ENCODE peak calls at places on chromosomes 12 and 14, in seven cellular contexts. L is MCF 10A, S is AG09309, K is fibroblast of pulmonary artery, J is AG04449, Z is esophagus muscularis mucosa, O is GM20000. Q is an unnamed sample.

GRCh38 chr12:108724054-108724889 is 7.0 kb downstream of the CORO1C start:
- DNase-seq in L (peak), S (no peak), K (peak), J (no peak), Z (no peak), O (no peak), Q (no peak)

GRCh38 chr12:49344486-49345047 is 2.1 kb upstream of the DNAJC22 start:
- DNase-seq in L (no peak), S (no peak), K (no peak), J (no peak), Z (no peak), O (peak), Q (no peak)

GRCh38 chr12:31813305-31813704 is 84.5 kb upstream of the AMN1 start:
- DNase-seq in L (peak), S (no peak), K (peak), J (no peak), Z (no peak), O (no peak), Q (no peak)

GRCh38 chr14:61277232-61277631 is 3.9 kb downstream of the TMEM30B start:
- DNase-seq in L (no peak), S (no peak), K (no peak), J (no peak), Z (no peak), O (no peak), Q (no peak)

GRCh38 chr14:45238988-45239387 is 14.0 kb downstream of the MIS18BP1 start:
- DNase-seq in L (no peak), S (no peak), K (no peak), J (no peak), Z (no peak), O (no peak), Q (no peak)

GRCh38 chr12:112418596-112419268 is at the start of gene PTPN11:
- DNase-seq in L (peak), S (no peak), K (peak), J (no peak), Z (peak), O (peak), Q (no peak)

GRCh38 chr14:103890052-103890371 is 38.2 kb upstream of the TDRD9 start:
- DNase-seq in L (no peak), S (no peak), K (no peak), J (no peak), Z (no peak), O (no peak), Q (no peak)

GRCh38 chr12:3684449-3685051 is 68.4 kb downstream of the CRACR2A start:
- DNase-seq in L (no peak), S (no peak), K (peak), J (no peak), Z (peak), O (no peak), Q (no peak)

GRCh38 chr12:78473561-78473960 is 391.0 kb upstream of the SYT1 start:
- DNase-seq in L (no peak), S (no peak), K (no peak), J (no peak), Z (no peak), O (no peak), Q (no peak)

GRCh38 chr12:12784911-12785814 is at the start of gene APOLD1:
- DNase-seq in L (no peak), S (no peak), K (peak), J (no peak), Z (no peak), O (no peak), Q (no peak)

GRCh38 chr12:26524862-26525465 is 308.0 kb downstream of the ITPR2 start:
- DNase-seq in L (peak), S (no peak), K (peak), J (no peak), Z (no peak), O (no peak), Q (no peak)

GRCh38 chr12:288687-289086 is 26.1 kb upstream of the SLC6A13 start:
- DNase-seq in L (peak), S (peak), K (peak), J (peak), Z (no peak), O (no peak), Q (no peak)

GRCh38 chr12:117686911-117687377 is 281.8 kb downstream of the KSR2 start:
- DNase-seq in L (peak), S (peak), K (no peak), J (peak), Z (no peak), O (no peak), Q (peak)

GRCh38 chr12:53300187-53300586 is 692 bp downstream of the MYG1 start:
- DNase-seq in L (no peak), S (no peak), K (peak), J (no peak), Z (no peak), O (no peak), Q (no peak)

GRCh38 chr14:87805315-87805723 is 187.7 kb downstream of the GALC start:
- DNase-seq in L (peak), S (peak), K (peak), J (no peak), Z (no peak), O (peak), Q (no peak)

GRCh38 chr12:107330901-107331431 is 237.6 kb upstream of the CRY1 start:
- DNase-seq in L (no peak), S (no peak), K (no peak), J (no peak), Z (no peak), O (no peak), Q (no peak)

GRCh38 chr12:10982244-10982643 is 4.5 kb downstream of the TAS2R50 start:
- DNase-seq in L (no peak), S (no peak), K (no peak), J (no peak), Z (no peak), O (peak), Q (no peak)

GRCh38 chr12:6688543-6688999 is 604 bp downstream of the ZNF384 start:
- DNase-seq in L (peak), S (no peak), K (no peak), J (no peak), Z (no peak), O (no peak), Q (no peak)

GRCh38 chr12:79294590-79294989 is 396.2 kb downstream of the PAWR start:
- DNase-seq in L (no peak), S (no peak), K (no peak), J (no peak), Z (no peak), O (no peak), Q (no peak)

GRCh38 chr12:85138833-85139232 is 102.7 kb downstream of the LRRIQ1 start:
- DNase-seq in L (peak), S (no peak), K (peak), J (no peak), Z (no peak), O (no peak), Q (no peak)

GRCh38 chr14:69287096-69287991 is 27.4 kb downstream of the GALNT16 start:
- DNase-seq in L (no peak), S (no peak), K (no peak), J (no peak), Z (no peak), O (no peak), Q (no peak)

GRCh38 chr12:7929069-7929792 is 6.8 kb downstream of the SLC2A3 start:
- DNase-seq in L (no peak), S (no peak), K (no peak), J (no peak), Z (no peak), O (no peak), Q (no peak)

GRCh38 chr12:98422809-98423208 is 92.6 kb upstream of the TMPO start:
- DNase-seq in L (peak), S (no peak), K (peak), J (no peak), Z (peak), O (no peak), Q (no peak)

GRCh38 chr14:92258934-92259333 is 64.0 kb upstream of the SLC24A4 start:
- DNase-seq in L (no peak), S (no peak), K (no peak), J (no peak), Z (no peak), O (peak), Q (no peak)

GRCh38 chr14:46063872-46064271 is 587.7 kb downstream of the RPL10L start:
- DNase-seq in L (no peak), S (no peak), K (no peak), J (no peak), Z (no peak), O (no peak), Q (no peak)

GRCh38 chr12:89524201-89525001 is at the start of gene GALNT4:
- DNase-seq in L (peak), S (peak), K (peak), J (peak), Z (peak), O (peak), Q (peak)

GRCh38 chr12:89528434-89528833 is 2.6 kb upstream of the POC1B start:
- DNase-seq in L (no peak), S (no peak), K (no peak), J (no peak), Z (no peak), O (no peak), Q (no peak)

GRCh38 chr12:89525824-89526770 is at the start of gene POC1B:
- DNase-seq in L (peak), S (no peak), K (peak), J (no peak), Z (peak), O (peak), Q (peak)

GRCh38 chr12:89521348-89522238 is 3.0 kb downstream of the GALNT4 start:
- DNase-seq in L (no peak), S (no peak), K (peak), J (no peak), Z (no peak), O (no peak), Q (no peak)

GRCh38 chr12:89525002-89525823 is 617 bp upstream of the GALNT4 start:
- DNase-seq in L (peak), S (no peak), K (peak), J (no peak), Z (no peak), O (peak), Q (no peak)
- TF ChIP-seq CTCF in L (peak), S (no peak), K (no peak), J (no peak), Z (peak), O (no peak), Q (no peak)

GRCh38 chr14:94707494-94707893 is 62.4 kb downstream of the GSC start:
- DNase-seq in L (no peak), S (no peak), K (no peak), J (no peak), Z (no peak), O (no peak), Q (no peak)
- TF ChIP-seq CTCF in L (no peak), S (no peak), K (no peak), J (no peak), Z (no peak), O (no peak), Q (no peak)

GRCh38 chr12:25194722-25195055 is 271 bp downstream of the DNAI7 start:
- DNase-seq in L (no peak), S (no peak), K (no peak), J (no peak), Z (no peak), O (no peak), Q (no peak)

GRCh38 chr12:25200703-25201102 is 5.7 kb downstream of the ETFRF1 start:
- DNase-seq in L (no peak), S (no peak), K (peak), J (peak), Z (no peak), O (no peak), Q (no peak)

GRCh38 chr12:25194211-25194610 is 749 bp downstream of the DNAI7 start:
- DNase-seq in L (no peak), S (no peak), K (no peak), J (no peak), Z (no peak), O (no peak), Q (no peak)

GRCh38 chr12:25197608-25198007 is 2.6 kb downstream of the ETFRF1 start:
- DNase-seq in L (no peak), S (no peak), K (no peak), J (no peak), Z (no peak), O (no peak), Q (no peak)

GRCh38 chr12:25195056-25195971 is at the start of the genes DNAI7 and ETFRF1:
- DNase-seq in L (peak), S (peak), K (peak), J (peak), Z (peak), O (peak), Q (peak)
- TF ChIP-seq CTCF in L (no peak), S (no peak), K (no peak), J (no peak), Z (no peak), O (no peak), Q (no peak)

GRCh38 chr14:60274448-60274847 is 25.4 kb downstream of the PPM1A start:
- DNase-seq in L (no peak), S (no peak), K (no peak), J (no peak), Z (no peak), O (no peak), Q (no peak)

GRCh38 chr14:60275932-60276331 is 26.9 kb downstream of the PPM1A start:
- DNase-seq in L (no peak), S (no peak), K (peak), J (no peak), Z (no peak), O (no peak), Q (no peak)

GRCh38 chr14:60276347-60276746 is 27.3 kb downstream of the PPM1A start:
- DNase-seq in L (no peak), S (no peak), K (peak), J (no peak), Z (no peak), O (no peak), Q (no peak)

GRCh38 chr14:60277605-60278190 is 28.7 kb downstream of the PPM1A start:
- DNase-seq in L (no peak), S (no peak), K (no peak), J (no peak), Z (no peak), O (no peak), Q (no peak)

DNA sequence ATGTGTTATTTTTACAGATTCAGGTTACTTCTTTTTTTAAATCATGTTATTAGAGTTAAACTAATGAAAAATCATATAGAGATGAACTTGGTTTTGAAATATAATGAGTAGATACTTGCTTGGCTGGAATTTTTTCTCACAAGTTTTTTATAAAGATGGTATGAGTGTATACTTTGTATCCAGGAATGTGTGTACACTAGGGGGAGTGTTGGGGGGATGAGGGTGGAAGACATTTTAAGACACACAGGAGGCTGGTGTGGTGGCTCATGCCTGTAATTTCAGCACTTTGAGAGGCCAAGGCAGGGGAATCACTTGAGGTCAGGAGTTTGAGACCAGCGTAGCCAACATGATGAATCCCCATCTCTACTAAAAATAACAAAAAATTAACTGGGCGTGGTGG is 23.2 kb downstream of the PPM1A start:
- DNase-seq in L (no peak), S (no peak), K (no peak), J (no peak), Z (no peak), O (no peak), Q (no peak)
- TF ChIP-seq CTCF in L (no peak), S (no peak), K (no peak), J (no peak), Z (no peak), O (no peak), Q (peak)

Q was measured in retinal pigment epithelial cell.